ENCODE peak calls at places on chromosomes 2 and 18, in six cellular contexts. R is MM.1S, U is uterus, B is testis, S is tibial nerve, E is body of pancreas. T is an unnamed sample.
A peak's percentile ranks its signal among the peaks of the same experiment; 100 is the strongest.

GRCh38 chr2:136787970-136788369 is 22.6 kb downstream of the THSD7B start:
- DNase-seq in R (no peak), U (no peak), B (no peak), S (no peak), E (no peak), T (no peak)

GRCh38 chr2:86484385-86484784 is 43.2 kb downstream of the KDM3A start:
- DNase-seq in R (no peak), U (no peak), B (no peak), S (no peak), E (no peak), T (no peak)

GRCh38 chr2:166380615-166381014 is 4.9 kb upstream of the SCN9A start:
- DNase-seq in R (no peak), U (no peak), B (no peak), S (no peak), E (no peak), T (no peak)

GRCh38 chr2:25043241-25043867 is 1.5 kb downstream of the EFR3B start:
- DNase-seq in R (no peak), U (no peak), B (no peak), S (no peak), E (no peak), T (peak; percentile 69)

GRCh38 chr2:200593905-200594304 is 8.1 kb downstream of the AOX1 start:
- DNase-seq in R (no peak), U (no peak), B (no peak), S (no peak), E (no peak), T (no peak)

GRCh38 chr2:964567-964966 is 13.9 kb downstream of the SNTG2 start:
- DNase-seq in R (no peak), U (no peak), B (no peak), S (no peak), E (no peak), T (no peak)

GRCh38 chr2:149038442-149039212 is at the start of gene LYPD6B:
- DNase-seq in R (peak; percentile 80), U (no peak), B (peak; percentile 52), S (no peak), E (peak; percentile 77), T (peak; percentile 4)

GRCh38 chr2:71691747-71692455 is 238.5 kb downstream of the DYSF start:
- DNase-seq in R (no peak), U (no peak), B (no peak), S (no peak), E (no peak), T (peak; percentile 22)

GRCh38 chr2:224584111-224584764 is 925 bp downstream of the CUL3 start:
- DNase-seq in R (peak; percentile 35), U (peak; percentile 22), B (peak; percentile 49), S (no peak), E (peak; percentile 36), T (peak; percentile 49)

GRCh38 chr18:49521251-49521650 is 34.2 kb upstream of the C18orf32 start:
- DNase-seq in R (no peak), U (no peak), B (no peak), S (no peak), E (no peak), T (no peak)

GRCh38 chr18:49856531-49856930 is 43.2 kb upstream of the ACAA2 start:
- DNase-seq in R (no peak), U (no peak), B (no peak), S (no peak), E (no peak), T (no peak)

GRCh38 chr2:27833931-27834330 is 56.3 kb downstream of the RBKS start:
- DNase-seq in R (no peak), U (no peak), B (no peak), S (no peak), E (no peak), T (no peak)

GRCh38 chr2:233844836-233845235 is 9.5 kb downstream of the HJURP start:
- DNase-seq in R (no peak), U (no peak), B (peak; percentile 3), S (no peak), E (no peak), T (no peak)

GRCh38 chr2:120677696-120678095 is 58.0 kb upstream of the GLI2 start:
- DNase-seq in R (no peak), U (no peak), B (no peak), S (no peak), E (no peak), T (peak; percentile 36)

GRCh38 chr18:33157893-33158292 is 282.6 kb downstream of the CCDC178 start:
- DNase-seq in R (no peak), U (no peak), B (no peak), S (no peak), E (no peak), T (no peak)

GRCh38 chr2:12715258-12715865 is 1.4 kb upstream of the TRIB2 start:
- DNase-seq in R (no peak), U (no peak), B (peak; percentile 34), S (no peak), E (no peak), T (no peak)

GRCh38 chr2:112162956-112163355 is 24.8 kb downstream of the FBLN7 start:
- DNase-seq in R (no peak), U (no peak), B (no peak), S (no peak), E (no peak), T (no peak)

GRCh38 chr18:77088977-77089795 is 43.4 kb downstream of the MBP start:
- DNase-seq in R (no peak), U (no peak), B (no peak), S (no peak), E (peak; percentile 48), T (no peak)

GRCh38 chr18:77086656-77087390 is 45.8 kb downstream of the MBP start:
- DNase-seq in R (no peak), U (no peak), B (no peak), S (no peak), E (no peak), T (no peak)

GRCh38 chr18:77089796-77090285 is 42.7 kb downstream of the MBP start:
- DNase-seq in R (no peak), U (no peak), B (no peak), S (no peak), E (no peak), T (no peak)

GRCh38 chr18:77086034-77086433 is 46.5 kb downstream of the MBP start:
- DNase-seq in R (no peak), U (no peak), B (no peak), S (no peak), E (no peak), T (no peak)

DNA sequence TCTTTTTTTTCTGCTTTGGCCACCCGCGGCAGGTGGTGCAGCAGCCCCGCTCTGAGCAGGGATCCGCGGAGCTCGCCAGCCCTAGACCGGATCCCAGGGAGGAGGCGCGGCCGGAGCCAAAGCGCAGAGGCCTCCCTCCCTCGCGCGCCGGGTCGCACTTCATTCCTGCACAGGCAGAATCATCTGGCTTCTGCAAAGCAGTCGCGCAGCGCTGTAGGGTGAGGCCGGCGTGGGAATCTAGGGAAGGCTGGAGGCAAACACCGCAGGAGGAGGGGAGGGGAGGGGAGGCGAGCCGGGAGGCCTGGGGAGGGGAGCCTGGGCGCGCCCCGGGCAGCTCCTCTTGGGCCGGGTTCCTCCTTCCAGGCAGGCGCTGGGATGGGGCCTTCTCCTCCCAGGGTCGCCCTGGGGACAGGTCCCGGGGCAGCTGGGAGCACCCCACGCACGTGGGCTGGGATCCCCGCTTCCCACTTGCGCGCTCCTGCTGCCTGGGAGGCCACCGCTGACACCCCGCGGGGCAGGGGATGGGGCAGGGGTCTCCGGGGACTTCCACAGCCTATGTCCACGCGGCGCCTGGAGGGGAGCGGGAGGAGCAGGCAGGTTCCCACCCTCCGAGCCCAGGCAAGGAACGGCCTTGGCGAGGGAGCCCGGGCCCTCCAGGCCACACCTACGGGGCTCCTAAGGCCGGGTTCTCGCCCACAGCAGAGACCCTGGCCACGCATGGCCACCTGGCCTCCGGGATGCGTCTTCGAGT is 45.0 kb downstream of the MBP start:
- DNase-seq in R (no peak), U (peak; percentile 65), B (peak; percentile 62), S (no peak), E (no peak), T (peak; percentile 71)
- H3K27ac ChIP-seq in R (no peak overlapping the region), U (peak overlapping the region; percentile 83), B (peak overlapping the region; percentile 69), S (peak overlapping the region; percentile 49), E (peak overlapping the region; percentile 63), T (no peak overlapping the region)

GRCh38 chr2:160911258-160911657 is 249.0 kb upstream of the TANK start:
- DNase-seq in R (no peak), U (no peak), B (no peak), S (no peak), E (no peak), T (no peak)
- H3K27ac ChIP-seq in R (no peak overlapping the region), U (peak overlapping the region; percentile 55), B (no peak overlapping the region), S (no peak overlapping the region), E (no peak overlapping the region), T (no peak overlapping the region)

GRCh38 chr2:239662413-239663120 is 261.7 kb upstream of the HDAC4 start:
- DNase-seq in R (no peak), U (no peak), B (peak; percentile 22), S (no peak), E (no peak), T (no peak)

GRCh38 chr2:239661334-239662312 is 260.8 kb upstream of the HDAC4 start:
- DNase-seq in R (no peak), U (no peak), B (no peak), S (no peak), E (no peak), T (no peak)

GRCh38 chr2:239663364-239663924 is 262.6 kb upstream of the HDAC4 start:
- DNase-seq in R (no peak), U (no peak), B (peak; percentile 9), S (no peak), E (no peak), T (no peak)

GRCh38 chr2:239657992-239658391 is 257.2 kb upstream of the HDAC4 start:
- DNase-seq in R (no peak), U (no peak), B (peak; percentile 6), S (no peak), E (no peak), T (no peak)

DNA sequence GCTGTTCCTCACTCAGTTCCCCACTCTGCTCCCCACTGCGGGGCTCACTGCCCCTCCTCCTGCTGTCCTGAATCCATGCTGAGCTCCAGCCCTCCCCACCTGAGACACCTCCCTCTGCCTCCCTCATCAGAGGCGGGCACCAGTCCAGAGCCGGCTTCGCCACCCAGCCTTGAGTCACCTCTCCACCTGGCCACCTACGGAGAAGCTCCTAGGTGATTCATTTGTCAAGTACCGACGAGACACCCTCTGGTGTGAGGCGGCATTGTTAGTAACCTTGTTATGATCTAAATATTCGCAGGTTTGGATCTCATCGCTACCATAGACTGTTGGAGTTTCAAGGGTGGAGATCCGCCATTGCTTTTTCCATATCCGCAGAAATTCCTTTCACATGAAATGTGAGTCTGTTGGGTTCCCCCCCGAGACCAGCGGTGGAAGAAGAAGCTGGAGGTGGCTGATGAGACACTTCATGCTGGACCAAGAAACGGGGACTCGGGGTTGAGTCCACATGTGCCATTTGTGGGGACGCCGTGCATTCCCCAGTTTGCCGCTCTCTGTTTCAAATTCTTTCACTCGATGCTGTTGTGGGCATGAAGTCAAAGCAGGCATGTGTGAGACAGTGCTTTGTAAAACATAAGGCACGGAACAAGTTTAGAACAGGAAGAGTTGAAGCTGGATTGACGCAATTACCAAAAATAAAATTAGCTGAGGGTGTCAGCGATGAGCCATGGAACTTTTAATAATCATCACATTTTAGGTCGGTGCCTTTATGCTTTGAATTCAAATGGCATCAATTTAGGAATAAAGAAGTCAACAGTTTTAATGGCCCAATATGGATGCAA is 259.8 kb upstream of the HDAC4 start:
- DNase-seq in R (no peak), U (no peak), B (no peak), S (no peak), E (peak; percentile 8), T (no peak)
- H3K27ac ChIP-seq in R (no peak overlapping the region), U (no peak overlapping the region), B (no peak overlapping the region), S (no peak overlapping the region), E (no peak overlapping the region), T (no peak overlapping the region)

DNA sequence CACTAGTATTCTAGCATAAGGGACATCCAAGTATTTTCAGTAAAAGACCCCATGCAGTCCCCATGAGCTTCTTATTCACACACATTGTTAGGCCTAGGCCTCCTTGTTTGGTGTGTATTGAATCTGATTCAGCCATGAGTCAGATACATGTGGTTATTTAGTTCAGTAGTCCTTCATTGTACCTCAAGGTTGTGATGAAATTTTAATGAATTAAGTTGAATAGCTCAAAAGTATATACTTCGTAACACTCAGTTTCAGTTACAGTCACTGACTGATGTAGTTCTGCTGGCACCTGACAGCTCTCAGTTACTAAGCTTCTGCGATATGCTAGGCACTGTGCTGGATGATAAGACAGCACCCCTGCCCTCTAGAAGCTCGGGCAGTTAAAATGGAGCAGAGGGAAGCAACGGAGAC is 86.4 kb downstream of the XRCC5 start:
- DNase-seq in R (no peak), U (no peak), B (no peak), S (no peak), E (no peak), T (peak; percentile 71)
- H3K27ac ChIP-seq in R (no peak overlapping the region), U (no peak overlapping the region), B (no peak overlapping the region), S (no peak overlapping the region), E (no peak overlapping the region), T (no peak overlapping the region)